ENCODE peak calls at places on chromosome 7, in four cellular contexts. One of them, this sample, is unnamed.

GRCh38 chr7:11458736-11459483 is 373.1 kb downstream of the THSD7A start:
- DNase-seq in chondrocyte: no peak
- DNase-seq in AG08395: peak; percentile 30
- DNase-seq in RPMI8226: no peak
- DNase-seq in this sample: peak; percentile 1

GRCh38 chr7:13198741-13199140 is 511.3 kb downstream of the ARL4A start:
- DNase-seq in chondrocyte: no peak
- DNase-seq in AG08395: no peak
- DNase-seq in RPMI8226: no peak
- DNase-seq in this sample: no peak

GRCh38 chr7:23349484-23350157 is 50.5 kb downstream of the MALSU1 start:
- DNase-seq in chondrocyte: no peak
- DNase-seq in AG08395: peak; percentile 70
- DNase-seq in RPMI8226: no peak
- DNase-seq in this sample: peak; percentile 77

GRCh38 chr7:7969306-7970112 is 913 bp downstream of the GLCCI1 start:
- DNase-seq in chondrocyte: no peak
- DNase-seq in AG08395: peak; percentile 22
- DNase-seq in RPMI8226: peak; percentile 77
- DNase-seq in this sample: peak; percentile 86

GRCh38 chr7:131249003-131249402 is 78.7 kb upstream of the MKLN1 start:
- DNase-seq in chondrocyte: no peak
- DNase-seq in AG08395: peak; percentile 96
- DNase-seq in RPMI8226: no peak
- DNase-seq in this sample: peak; percentile 94

GRCh38 chr7:101507791-101508252 is 121.3 kb downstream of the MYL10 start:
- DNase-seq in chondrocyte: no peak
- DNase-seq in AG08395: no peak
- DNase-seq in RPMI8226: peak; percentile 86
- DNase-seq in this sample: no peak

GRCh38 chr7:27822245-27822644 is 82.3 kb downstream of the TAX1BP1 start:
- DNase-seq in chondrocyte: no peak
- DNase-seq in AG08395: no peak
- DNase-seq in RPMI8226: no peak
- DNase-seq in this sample: no peak

GRCh38 chr7:23123007-23123406 is 17.4 kb downstream of the KLHL7 start:
- DNase-seq in chondrocyte: no peak
- DNase-seq in AG08395: no peak
- DNase-seq in RPMI8226: no peak
- DNase-seq in this sample: no peak